ENCODE peak calls at places on chromosomes 6 and 20, in ten cellular contexts. L, M, K, Z, N, P, Y, F, C and D are unnamed samples.

GRCh38 chr6:148345176-148345575 is 2.5 kb downstream of the SASH1 start:
- DNase-seq in N (no peak), Z (peak; percentile 26), P (no peak), F (peak; percentile 55), C (no peak), Y (no peak), K (no peak), M (no peak), L (no peak), D (no peak)

GRCh38 chr6:5302995-5303622 is 41.8 kb downstream of the FARS2 start:
- DNase-seq in F (peak; percentile 66), P (no peak), C (peak; percentile 68), N (no peak), Z (peak; percentile 52), K (peak; percentile 44), M (no peak), L (peak; percentile 41), Y (no peak), D (peak; percentile 55)

GRCh38 chr20:1499528-1500420 is 8.6 kb upstream of the SIRPB2 start:
- DNase-seq in M (no peak), N (no peak), Y (no peak), C (no peak), P (no peak), F (peak; percentile 8), L (no peak), K (no peak), Z (no peak), D (no peak)

GRCh38 chr6:169363590-169363989 is 109.9 kb upstream of the THBS2 start:
- DNase-seq in L (no peak), Y (no peak), N (no peak), Z (no peak), P (no peak), F (no peak), M (no peak), C (no peak), K (no peak), D (no peak)

GRCh38 chr6:78629154-78629721 is 238.1 kb upstream of the IRAK1BP1 start:
- DNase-seq in P (no peak), N (no peak), Z (no peak), M (peak; percentile 43), Y (no peak), C (peak; percentile 49), L (no peak), K (no peak), F (peak; percentile 4), D (no peak)

GRCh38 chr6:33776764-33777163 is 12.2 kb downstream of the LEMD2 start:
- DNase-seq in K (no peak), Y (no peak), M (no peak), C (no peak), L (no peak), F (no peak), N (no peak), P (no peak), Z (no peak), D (no peak)

GRCh38 chr6:82113231-82113630 is 134.3 kb downstream of the IBTK start:
- DNase-seq in C (no peak), Y (no peak), L (no peak), M (no peak), N (no peak), Z (no peak), F (no peak), K (no peak), P (no peak), D (no peak)

GRCh38 chr6:148144917-148145521 is 197.6 kb upstream of the SASH1 start:
- DNase-seq in K (peak; percentile 67), F (peak; percentile 60), Z (peak; percentile 71), Y (peak; percentile 60), N (peak; percentile 54), P (no peak), C (peak; percentile 83), M (no peak), L (no peak), D (peak; percentile 72)

GRCh38 chr20:2130668-2131067 is 29.0 kb downstream of the STK35 start:
- DNase-seq in L (no peak), C (no peak), M (no peak), N (no peak), Y (no peak), F (no peak), K (no peak), P (no peak), Z (no peak), D (no peak)

GRCh38 chr6:106227612-106228507 is 97.7 kb downstream of the ATG5 start:
- DNase-seq in Y (no peak), C (no peak), F (no peak), L (no peak), P (no peak), Z (no peak), K (no peak), M (no peak), N (no peak), D (peak; percentile 31)

GRCh38 chr6:11586574-11586973 is 49.0 kb downstream of the TMEM170B start:
- DNase-seq in F (no peak), N (no peak), Z (peak; percentile 19), M (no peak), K (no peak), L (no peak), Y (no peak), P (no peak), C (no peak), D (no peak)

GRCh38 chr20:10763117-10763516 is 89.3 kb upstream of the JAG1 start:
- DNase-seq in N (no peak), C (no peak), Z (no peak), M (no peak), Y (no peak), P (no peak), F (no peak), K (no peak), L (no peak), D (no peak)

GRCh38 chr20:45405566-45406259 is 2.4 kb upstream of the DBNDD2 start:
- DNase-seq in C (peak; percentile 66), Y (peak; percentile 43), N (no peak), M (peak; percentile 90), P (no peak), Z (no peak), L (no peak), K (peak; percentile 69), F (no peak), D (peak; percentile 66)

GRCh38 chr6:11258260-11259237 is 26.1 kb upstream of the NEDD9 start:
- DNase-seq in Z (no peak), C (no peak), F (no peak), K (no peak), N (no peak), L (no peak), M (no peak), P (no peak), Y (no peak), D (peak; percentile 38)

GRCh38 chr6:165800337-165800736 is 137.3 kb upstream of the PDE10A start:
- DNase-seq in L (no peak), M (no peak), K (no peak), F (no peak), P (no peak), C (no peak), Y (no peak), Z (no peak), N (no peak), D (no peak)

GRCh38 chr20:62621251-62622110 is 20.8 kb upstream of the SLCO4A1 start:
- DNase-seq in L (no peak), P (no peak), F (no peak), M (peak; percentile 66), N (no peak), Z (no peak), K (no peak), C (no peak), Y (no peak), D (no peak)
- TF ChIP-seq POLR2A in L (no peak), P (no peak), F (no peak), M (no peak), N (no peak), Z (no peak), K (no peak), C (no peak), Y (no peak), D (no peak)

DNA sequence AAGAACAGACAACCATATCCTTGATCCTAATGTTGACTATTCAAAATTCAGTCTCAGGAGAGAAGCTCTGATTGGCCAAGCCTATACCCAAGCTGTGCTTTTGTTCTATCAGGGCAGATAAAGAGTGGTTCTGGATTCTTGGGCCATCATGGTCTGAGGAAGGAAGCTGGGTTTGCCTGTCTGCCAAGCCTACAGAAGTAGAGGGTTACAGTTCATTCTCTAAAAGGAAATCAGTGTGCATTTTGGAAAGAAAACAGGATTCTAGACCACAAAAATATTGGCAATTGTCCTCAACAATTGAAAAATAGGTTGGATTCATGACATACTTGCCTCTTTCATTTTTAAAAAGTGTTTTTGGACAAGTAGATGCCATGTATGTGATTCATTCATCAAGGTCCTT is 145.4 kb upstream of the BMP2 start:
- DNase-seq in Z (no peak), N (no peak), M (no peak), Y (no peak), F (no peak), L (no peak), K (no peak), P (no peak), C (no peak), D (no peak)
- H3K27ac ChIP-seq in Z (no peak overlapping the region), N (no peak overlapping the region), M (no peak overlapping the region), Y (no peak overlapping the region), F (no peak overlapping the region), L (no peak overlapping the region), K (no peak overlapping the region), P (no peak overlapping the region), C (no peak overlapping the region), D (no peak overlapping the region)

DNA sequence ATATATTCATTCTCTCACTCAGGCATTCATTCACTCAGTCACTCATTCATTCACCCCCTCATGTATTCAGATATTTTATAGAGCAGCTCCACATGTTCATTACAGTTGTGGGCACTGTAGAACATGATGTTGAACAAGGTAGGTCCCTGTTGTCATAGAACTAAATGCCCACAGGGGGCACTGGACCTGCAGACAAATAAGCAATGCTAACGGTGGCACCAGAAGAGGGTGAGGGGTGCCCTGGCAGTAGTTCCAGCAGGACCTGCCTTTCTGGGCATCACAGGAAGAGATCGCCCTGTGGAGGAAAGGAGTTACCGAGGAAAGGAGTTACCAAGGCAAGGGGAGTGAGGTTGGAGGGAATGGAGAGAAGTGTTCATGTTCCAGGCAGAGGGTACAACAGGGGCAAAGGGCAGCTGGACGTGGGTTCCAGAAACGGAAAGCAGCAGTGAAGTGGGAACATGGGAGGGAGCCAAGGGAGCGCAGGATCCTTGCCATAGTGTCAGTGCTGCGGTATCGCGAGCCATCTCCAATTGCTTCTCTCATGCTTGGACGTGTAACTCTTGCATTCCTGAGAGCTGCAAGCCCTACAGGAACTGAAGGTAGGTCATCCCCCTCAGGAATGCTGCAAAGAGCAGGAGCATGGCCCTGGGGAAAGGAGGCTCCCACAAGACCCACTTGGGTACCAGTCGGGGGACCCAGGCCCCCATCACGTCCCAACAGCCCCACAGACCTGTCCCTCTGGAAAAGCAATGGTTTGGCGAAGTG is 128.2 kb downstream of the EDN3 start:
- DNase-seq in Y (no peak), N (no peak), Z (peak; percentile 48), M (no peak), P (no peak), F (peak; percentile 11), L (no peak), C (no peak), K (no peak), D (no peak)
- TF ChIP-seq CTCF in Y (no peak), N (no peak), Z (peak; percentile 12), M (no peak), P (no peak), F (peak; percentile 19), L (no peak), C (peak; percentile 20), K (no peak), D (no peak)

GRCh38 chr6:26044140-26045045 is 42.8 kb upstream of the HFE start:
- DNase-seq in K (no peak), L (no peak), F (peak; percentile 19), Y (peak; percentile 33), Z (peak; percentile 57), C (no peak), M (peak; percentile 53), N (peak; percentile 70), P (no peak), D (peak; percentile 51)
- TF ChIP-seq POLR2A in K (no peak), L (peak; percentile 85), F (no peak), Y (no peak), Z (peak; percentile 7), C (no peak), M (no peak), N (no peak), P (no peak), D (no peak)